ENCODE peak calls at places on chromosomes 7 and 10, in five cellular contexts. One of them, this sample, is unnamed.
A peak's percentile ranks its signal among the peaks of the same experiment; 100 is the strongest.

GRCh38 chr7:150322833-150323681 is at the start of the genes ACTR3C and LRRC61:
- DNase-seq in right lobe of liver: peak; percentile 82
- DNase-seq in PC-9: peak; percentile 73
- DNase-seq in stomach: peak; percentile 75
- DNase-seq in mammary epithelial cell: peak; percentile 27
- DNase-seq in this sample: no peak

GRCh38 chr7:152633504-152633903 is 42.4 kb downstream of the XRCC2 start:
- DNase-seq in right lobe of liver: no peak
- DNase-seq in PC-9: no peak
- DNase-seq in stomach: no peak
- DNase-seq in mammary epithelial cell: no peak
- DNase-seq in this sample: no peak

GRCh38 chr7:69906309-69906995 is 308.2 kb downstream of the AUTS2 start:
- DNase-seq in right lobe of liver: no peak
- DNase-seq in PC-9: no peak
- DNase-seq in stomach: no peak
- DNase-seq in mammary epithelial cell: no peak
- DNase-seq in this sample: no peak

GRCh38 chr7:107069457-107069856 is 25.0 kb downstream of the PRKAR2B start:
- DNase-seq in right lobe of liver: no peak
- DNase-seq in PC-9: no peak
- DNase-seq in stomach: no peak
- DNase-seq in mammary epithelial cell: no peak
- DNase-seq in this sample: no peak

GRCh38 chr10:42936580-42936979 is 140.3 kb upstream of the RET start:
- DNase-seq in right lobe of liver: no peak
- DNase-seq in PC-9: no peak
- DNase-seq in stomach: no peak
- DNase-seq in mammary epithelial cell: no peak
- DNase-seq in this sample: no peak

GRCh38 chr10:58967551-58968418 is 208.7 kb upstream of the PHYHIPL start:
- DNase-seq in right lobe of liver: peak; percentile 70
- DNase-seq in PC-9: peak; percentile 75
- DNase-seq in stomach: peak; percentile 31
- DNase-seq in mammary epithelial cell: peak; percentile 19
- DNase-seq in this sample: no peak

GRCh38 chr7:101560856-101561255 is 68.2 kb downstream of the MYL10 start:
- DNase-seq in right lobe of liver: no peak
- DNase-seq in PC-9: no peak
- DNase-seq in stomach: peak; percentile 74
- DNase-seq in mammary epithelial cell: no peak
- DNase-seq in this sample: peak; percentile 28

GRCh38 chr7:51019231-51019844 is 236.6 kb upstream of the GRB10 start:
- DNase-seq in right lobe of liver: peak; percentile 14
- DNase-seq in PC-9: peak; percentile 47
- DNase-seq in stomach: no peak
- DNase-seq in mammary epithelial cell: peak; percentile 98
- DNase-seq in this sample: peak; percentile 60

GRCh38 chr10:129605986-129606518 is 139.0 kb downstream of the MGMT start:
- DNase-seq in right lobe of liver: no peak
- DNase-seq in PC-9: no peak
- DNase-seq in stomach: no peak
- DNase-seq in mammary epithelial cell: no peak
- DNase-seq in this sample: no peak

GRCh38 chr7:66163186-66163610 is 41.9 kb upstream of the TPST1 start:
- DNase-seq in right lobe of liver: no peak
- DNase-seq in PC-9: no peak
- DNase-seq in stomach: no peak
- DNase-seq in mammary epithelial cell: peak; percentile 25
- DNase-seq in this sample: no peak

GRCh38 chr7:698515-699259 is 27.8 kb upstream of the DNAAF5 start:
- DNase-seq in right lobe of liver: no peak
- DNase-seq in PC-9: no peak
- DNase-seq in stomach: no peak
- DNase-seq in mammary epithelial cell: no peak
- DNase-seq in this sample: no peak

GRCh38 chr10:17113889-17114288 is 15.7 kb downstream of the CUBN start:
- DNase-seq in right lobe of liver: no peak
- DNase-seq in PC-9: no peak
- DNase-seq in stomach: no peak
- DNase-seq in mammary epithelial cell: peak; percentile 42
- DNase-seq in this sample: no peak

DNA sequence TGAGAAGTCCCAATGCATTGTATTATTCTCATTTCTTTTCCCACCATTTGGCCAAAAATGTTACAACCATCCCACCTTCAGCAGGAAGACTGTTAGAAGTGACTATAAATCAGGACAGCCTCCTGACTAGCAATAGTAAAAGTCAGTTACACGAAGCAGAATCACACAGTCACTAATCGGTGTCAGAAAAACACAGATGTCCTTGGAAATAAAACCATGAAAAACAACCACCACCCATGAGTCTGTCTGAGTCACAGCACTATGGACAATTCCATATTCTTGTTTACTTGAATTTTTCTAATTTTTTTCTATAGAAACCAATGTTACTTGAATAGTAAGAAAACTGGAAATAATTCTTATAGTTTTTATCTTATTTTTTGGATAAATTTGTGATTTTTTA is 81.9 kb upstream of the FRMD4A start:
- DNase-seq in right lobe of liver: no peak
- DNase-seq in PC-9: no peak
- DNase-seq in stomach: no peak
- DNase-seq in mammary epithelial cell: no peak
- DNase-seq in this sample: no peak
- H3K9me3 ChIP-seq in right lobe of liver: no peaks in the 10 kb centered on the region
- H3K9me3 ChIP-seq in PC-9: no peaks in the 10 kb centered on the region
- H3K9me3 ChIP-seq in stomach: no peaks in the 10 kb centered on the region
- H3K9me3 ChIP-seq in mammary epithelial cell: no peaks in the 10 kb centered on the region
- H3K9me3 ChIP-seq in this sample: no peaks in the 10 kb centered on the region

GRCh38 chr7:110871856-110872255 is 219.1 kb upstream of the LRRN3 start:
- DNase-seq in right lobe of liver: no peak
- DNase-seq in PC-9: no peak
- DNase-seq in stomach: no peak
- DNase-seq in mammary epithelial cell: no peak
- DNase-seq in this sample: no peak
- H3K9me3 ChIP-seq in right lobe of liver: no peaks in the 10 kb centered on the region
- H3K9me3 ChIP-seq in PC-9: no peaks in the 10 kb centered on the region
- H3K9me3 ChIP-seq in stomach: no peaks in the 10 kb centered on the region
- H3K9me3 ChIP-seq in mammary epithelial cell: no peaks in the 10 kb centered on the region
- H3K9me3 ChIP-seq in this sample: no peaks in the 10 kb centered on the region

DNA sequence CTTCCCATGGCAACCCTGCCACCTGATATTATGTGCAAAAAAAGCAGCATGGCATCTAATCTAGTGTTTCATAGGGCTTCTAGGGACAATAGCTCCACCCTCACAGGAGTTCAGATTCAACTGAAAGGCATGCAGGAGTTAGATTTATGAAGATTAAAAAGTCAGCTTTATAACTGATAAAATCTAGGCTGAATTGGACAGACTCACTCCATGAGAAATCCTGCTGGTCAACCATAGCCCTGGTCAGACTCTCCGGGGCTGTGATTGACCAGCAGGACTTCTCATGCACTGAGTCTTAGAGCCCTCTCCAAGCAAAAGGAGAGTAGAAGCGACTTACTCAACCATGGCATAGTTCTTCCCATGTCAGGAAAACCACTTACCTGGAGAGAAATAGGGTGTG is 345.4 kb downstream of the NEBL start:
- DNase-seq in right lobe of liver: no peak
- DNase-seq in PC-9: no peak
- DNase-seq in stomach: no peak
- DNase-seq in mammary epithelial cell: no peak
- DNase-seq in this sample: no peak
- H3K9me3 ChIP-seq in right lobe of liver: no peaks in the 10 kb centered on the region
- H3K9me3 ChIP-seq in PC-9: no peaks in the 10 kb centered on the region
- H3K9me3 ChIP-seq in stomach: no peaks in the 10 kb centered on the region
- H3K9me3 ChIP-seq in mammary epithelial cell: no peaks in the 10 kb centered on the region
- H3K9me3 ChIP-seq in this sample: no peaks in the 10 kb centered on the region

GRCh38 chr7:158075633-158076001 is 512.0 kb downstream of the PTPRN2 start:
- DNase-seq in right lobe of liver: no peak
- DNase-seq in PC-9: no peak
- DNase-seq in stomach: no peak
- DNase-seq in mammary epithelial cell: no peak
- DNase-seq in this sample: no peak
- H3K9me3 ChIP-seq in right lobe of liver: no peaks in the 10 kb centered on the region
- H3K9me3 ChIP-seq in PC-9: no peaks in the 10 kb centered on the region
- H3K9me3 ChIP-seq in stomach: no peaks in the 10 kb centered on the region
- H3K9me3 ChIP-seq in mammary epithelial cell: peaks cover 42% of the 10 kb centered on the region
- H3K9me3 ChIP-seq in this sample: no peaks in the 10 kb centered on the region

GRCh38 chr10:1147810-1148209 is 91.6 kb downstream of the WDR37 start:
- DNase-seq in right lobe of liver: no peak
- DNase-seq in PC-9: no peak
- DNase-seq in stomach: no peak
- DNase-seq in mammary epithelial cell: no peak
- DNase-seq in this sample: no peak
- H3K9me3 ChIP-seq in right lobe of liver: peaks cover 6% of the 10 kb centered on the region
- H3K9me3 ChIP-seq in PC-9: no peaks in the 10 kb centered on the region
- H3K9me3 ChIP-seq in stomach: no peaks in the 10 kb centered on the region
- H3K9me3 ChIP-seq in mammary epithelial cell: peaks cover 3% of the 10 kb centered on the region
- H3K9me3 ChIP-seq in this sample: peaks cover 6% of the 10 kb centered on the region

DNA sequence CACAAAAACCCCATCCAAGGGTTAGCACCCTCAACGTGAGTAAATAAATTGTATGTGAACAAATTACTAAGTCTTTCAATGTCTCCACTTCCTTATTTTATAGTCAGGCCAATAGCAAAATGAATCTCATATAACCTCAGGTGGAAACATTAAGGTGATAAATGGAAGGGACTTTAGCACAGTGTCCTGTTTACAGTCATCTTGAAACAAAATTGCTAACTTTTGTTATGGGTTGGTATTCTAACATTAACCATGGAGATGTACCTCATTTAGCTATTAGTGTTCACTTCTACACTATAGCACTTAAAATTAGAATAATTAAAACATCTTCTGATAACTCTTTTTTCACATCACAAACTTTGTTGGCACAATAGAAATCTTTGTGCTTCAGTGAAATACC is 255.8 kb upstream of the CNTNAP2 start:
- DNase-seq in right lobe of liver: no peak
- DNase-seq in PC-9: no peak
- DNase-seq in stomach: no peak
- DNase-seq in mammary epithelial cell: no peak
- DNase-seq in this sample: no peak
- H3K9me3 ChIP-seq in right lobe of liver: no peaks in the 10 kb centered on the region
- H3K9me3 ChIP-seq in PC-9: no peaks in the 10 kb centered on the region
- H3K9me3 ChIP-seq in stomach: no peaks in the 10 kb centered on the region
- H3K9me3 ChIP-seq in mammary epithelial cell: peaks cover 10% of the 10 kb centered on the region
- H3K9me3 ChIP-seq in this sample: no peaks in the 10 kb centered on the region

GRCh38 chr10:30554443-30554831 is 75.1 kb downstream of the LYZL2 start:
- DNase-seq in right lobe of liver: no peak
- DNase-seq in PC-9: no peak
- DNase-seq in stomach: no peak
- DNase-seq in mammary epithelial cell: no peak
- DNase-seq in this sample: no peak

GRCh38 chr10:30550967-30551815 is 78.4 kb downstream of the LYZL2 start:
- DNase-seq in right lobe of liver: no peak
- DNase-seq in PC-9: no peak
- DNase-seq in stomach: no peak
- DNase-seq in mammary epithelial cell: no peak
- DNase-seq in this sample: no peak

GRCh38 chr10:30553625-30554442 is 75.7 kb downstream of the LYZL2 start:
- DNase-seq in right lobe of liver: peak; percentile 87
- DNase-seq in PC-9: peak; percentile 21
- DNase-seq in stomach: peak; percentile 35
- DNase-seq in mammary epithelial cell: no peak
- DNase-seq in this sample: no peak

GRCh38 chr10:30555465-30555864 is 74.1 kb downstream of the LYZL2 start:
- DNase-seq in right lobe of liver: no peak
- DNase-seq in PC-9: no peak
- DNase-seq in stomach: no peak
- DNase-seq in mammary epithelial cell: no peak
- DNase-seq in this sample: no peak

GRCh38 chr10:30553018-30553624 is 76.4 kb downstream of the LYZL2 start:
- DNase-seq in right lobe of liver: no peak
- DNase-seq in PC-9: no peak
- DNase-seq in stomach: no peak
- DNase-seq in mammary epithelial cell: no peak
- DNase-seq in this sample: no peak
- H3K9me3 ChIP-seq in right lobe of liver: no peaks in the 10 kb centered on the region
- H3K9me3 ChIP-seq in PC-9: no peaks in the 10 kb centered on the region
- H3K9me3 ChIP-seq in stomach: no peaks in the 10 kb centered on the region
- H3K9me3 ChIP-seq in mammary epithelial cell: no peaks in the 10 kb centered on the region
- H3K9me3 ChIP-seq in this sample: no peaks in the 10 kb centered on the region

This sample was measured in vagina.